ENCODE peak calls at places on chromosome 7, in seven cellular contexts. One of them, this sample, is unnamed. For H3K4me1, the result is how much of the 10 kb centered on the place peaks cover.

GRCh38 chr7:150481955-150482354 is 31.5 kb downstream of the GIMAP8 start:
- DNase-seq in IMR-90: no peak
- DNase-seq in mammary epithelial cell: no peak
- DNase-seq in upper lobe of right lung: no peak
- DNase-seq in heart right ventricle: no peak
- DNase-seq in esophagus squamous epithelium: no peak
- DNase-seq in ovary: no peak
- DNase-seq in this sample: no peak

GRCh38 chr7:155941688-155942087 is 129.4 kb upstream of the SHH start:
- DNase-seq in IMR-90: no peak
- DNase-seq in mammary epithelial cell: no peak
- DNase-seq in upper lobe of right lung: no peak
- DNase-seq in heart right ventricle: no peak
- DNase-seq in esophagus squamous epithelium: no peak
- DNase-seq in ovary: no peak
- DNase-seq in this sample: no peak

GRCh38 chr7:131196808-131197207 is 130.9 kb upstream of the MKLN1 start:
- DNase-seq in IMR-90: peak
- DNase-seq in mammary epithelial cell: peak
- DNase-seq in upper lobe of right lung: no peak
- DNase-seq in heart right ventricle: no peak
- DNase-seq in esophagus squamous epithelium: no peak
- DNase-seq in ovary: no peak
- DNase-seq in this sample: no peak

GRCh38 chr7:152615052-152615741 is 60.7 kb downstream of the XRCC2 start:
- DNase-seq in IMR-90: no peak
- DNase-seq in mammary epithelial cell: no peak
- DNase-seq in upper lobe of right lung: no peak
- DNase-seq in heart right ventricle: no peak
- DNase-seq in esophagus squamous epithelium: no peak
- DNase-seq in ovary: no peak
- DNase-seq in this sample: no peak

GRCh38 chr7:115005942-115006341 is 84.0 kb downstream of the MDFIC start:
- DNase-seq in IMR-90: no peak
- DNase-seq in mammary epithelial cell: no peak
- DNase-seq in upper lobe of right lung: no peak
- DNase-seq in heart right ventricle: no peak
- DNase-seq in esophagus squamous epithelium: no peak
- DNase-seq in ovary: no peak
- DNase-seq in this sample: no peak

GRCh38 chr7:80942261-80943041 is 23.6 kb upstream of the SEMA3C start:
- DNase-seq in IMR-90: peak
- DNase-seq in mammary epithelial cell: peak
- DNase-seq in upper lobe of right lung: no peak
- DNase-seq in heart right ventricle: peak
- DNase-seq in esophagus squamous epithelium: no peak
- DNase-seq in ovary: peak
- DNase-seq in this sample: no peak

GRCh38 chr7:37719077-37719476 is 35.5 kb downstream of the GPR141 start:
- DNase-seq in IMR-90: no peak
- DNase-seq in mammary epithelial cell: no peak
- DNase-seq in upper lobe of right lung: no peak
- DNase-seq in heart right ventricle: no peak
- DNase-seq in esophagus squamous epithelium: no peak
- DNase-seq in ovary: no peak
- DNase-seq in this sample: no peak

GRCh38 chr7:44976040-44976745 is 2.6 kb downstream of the MYO1G start:
- DNase-seq in IMR-90: no peak
- DNase-seq in mammary epithelial cell: no peak
- DNase-seq in upper lobe of right lung: no peak
- DNase-seq in heart right ventricle: no peak
- DNase-seq in esophagus squamous epithelium: no peak
- DNase-seq in ovary: no peak
- DNase-seq in this sample: no peak

GRCh38 chr7:117019786-117020604 is 66.7 kb downstream of the ST7 start:
- DNase-seq in IMR-90: peak
- DNase-seq in mammary epithelial cell: peak
- DNase-seq in upper lobe of right lung: no peak
- DNase-seq in heart right ventricle: peak
- DNase-seq in esophagus squamous epithelium: no peak
- DNase-seq in ovary: peak
- DNase-seq in this sample: peak

GRCh38 chr7:44072364-44073231 is 7.2 kb upstream of the PGAM2 start:
- DNase-seq in IMR-90: peak
- DNase-seq in mammary epithelial cell: peak
- DNase-seq in upper lobe of right lung: no peak
- DNase-seq in heart right ventricle: peak
- DNase-seq in esophagus squamous epithelium: no peak
- DNase-seq in ovary: peak
- DNase-seq in this sample: peak

GRCh38 chr7:13165854-13166253 is 478.4 kb downstream of the ARL4A start:
- DNase-seq in IMR-90: no peak
- DNase-seq in mammary epithelial cell: no peak
- DNase-seq in upper lobe of right lung: no peak
- DNase-seq in heart right ventricle: no peak
- DNase-seq in esophagus squamous epithelium: no peak
- DNase-seq in ovary: no peak
- DNase-seq in this sample: no peak

GRCh38 chr7:20539201-20539600 is 76.3 kb upstream of the ABCB5 start:
- DNase-seq in IMR-90: no peak
- DNase-seq in mammary epithelial cell: no peak
- DNase-seq in upper lobe of right lung: no peak
- DNase-seq in heart right ventricle: no peak
- DNase-seq in esophagus squamous epithelium: no peak
- DNase-seq in ovary: no peak
- DNase-seq in this sample: no peak

DNA sequence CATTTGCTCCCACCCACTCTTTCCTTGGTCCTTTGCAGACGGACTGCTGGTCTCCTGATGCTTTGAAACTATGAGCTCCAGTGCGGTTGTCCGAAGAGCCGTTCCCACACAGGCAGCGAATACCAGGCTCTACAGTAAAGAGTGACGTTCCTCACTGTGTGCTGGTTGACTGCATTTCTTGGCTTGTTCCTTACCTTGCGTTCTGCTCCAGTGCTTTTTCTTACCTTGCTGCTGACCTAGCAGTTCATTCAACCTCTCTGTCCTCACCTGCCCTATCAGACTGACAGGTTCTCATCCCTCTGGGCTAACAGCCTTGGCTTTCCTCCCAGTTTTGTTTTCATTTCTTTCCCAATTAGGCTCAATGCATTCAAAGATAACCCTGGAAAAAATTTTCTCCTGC is 214.8 kb downstream of the TMEM178B start:
- DNase-seq in IMR-90: no peak
- DNase-seq in mammary epithelial cell: no peak
- DNase-seq in upper lobe of right lung: no peak
- DNase-seq in heart right ventricle: no peak
- DNase-seq in esophagus squamous epithelium: no peak
- DNase-seq in ovary: no peak
- DNase-seq in this sample: no peak
- H3K4me1 ChIP-seq in IMR-90: under half
- H3K4me1 ChIP-seq in mammary epithelial cell: under half
- H3K4me1 ChIP-seq in upper lobe of right lung: under half
- H3K4me1 ChIP-seq in heart right ventricle: under half
- H3K4me1 ChIP-seq in esophagus squamous epithelium: under half
- H3K4me1 ChIP-seq in ovary: under half
- H3K4me1 ChIP-seq in this sample: under half

GRCh38 chr7:92427193-92427592 is 20.1 kb upstream of the GATAD1 start:
- DNase-seq in IMR-90: no peak
- DNase-seq in mammary epithelial cell: no peak
- DNase-seq in upper lobe of right lung: no peak
- DNase-seq in heart right ventricle: no peak
- DNase-seq in esophagus squamous epithelium: no peak
- DNase-seq in ovary: no peak
- DNase-seq in this sample: no peak

GRCh38 chr7:92423646-92424045 is 23.6 kb upstream of the GATAD1 start:
- DNase-seq in IMR-90: no peak
- DNase-seq in mammary epithelial cell: no peak
- DNase-seq in upper lobe of right lung: no peak
- DNase-seq in heart right ventricle: no peak
- DNase-seq in esophagus squamous epithelium: no peak
- DNase-seq in ovary: no peak
- DNase-seq in this sample: no peak

GRCh38 chr7:92422926-92423325 is 24.4 kb upstream of the GATAD1 start:
- DNase-seq in IMR-90: no peak
- DNase-seq in mammary epithelial cell: no peak
- DNase-seq in upper lobe of right lung: no peak
- DNase-seq in heart right ventricle: no peak
- DNase-seq in esophagus squamous epithelium: no peak
- DNase-seq in ovary: no peak
- DNase-seq in this sample: no peak

GRCh38 chr7:92421676-92422435 is 25.4 kb upstream of the GATAD1 start:
- DNase-seq in IMR-90: peak
- DNase-seq in mammary epithelial cell: no peak
- DNase-seq in upper lobe of right lung: no peak
- DNase-seq in heart right ventricle: no peak
- DNase-seq in esophagus squamous epithelium: no peak
- DNase-seq in ovary: peak
- DNase-seq in this sample: no peak

GRCh38 chr7:92425311-92425947 is 21.9 kb upstream of the GATAD1 start:
- DNase-seq in IMR-90: no peak
- DNase-seq in mammary epithelial cell: no peak
- DNase-seq in upper lobe of right lung: no peak
- DNase-seq in heart right ventricle: no peak
- DNase-seq in esophagus squamous epithelium: no peak
- DNase-seq in ovary: no peak
- DNase-seq in this sample: no peak
- TF ChIP-seq CTCF in IMR-90: no peak
- TF ChIP-seq CTCF in mammary epithelial cell: no peak
- TF ChIP-seq CTCF in upper lobe of right lung: no peak
- TF ChIP-seq CTCF in heart right ventricle: no peak
- TF ChIP-seq CTCF in esophagus squamous epithelium: no peak
- TF ChIP-seq CTCF in ovary: no peak
- TF ChIP-seq CTCF in this sample: no peak

GRCh38 chr7:157674027-157674714 is 337.4 kb downstream of the DNAJB6 start:
- DNase-seq in IMR-90: no peak
- DNase-seq in mammary epithelial cell: no peak
- DNase-seq in upper lobe of right lung: peak
- DNase-seq in heart right ventricle: no peak
- DNase-seq in esophagus squamous epithelium: no peak
- DNase-seq in ovary: peak
- DNase-seq in this sample: no peak
- H3K4me1 ChIP-seq in IMR-90: under half
- H3K4me1 ChIP-seq in mammary epithelial cell: under half
- H3K4me1 ChIP-seq in upper lobe of right lung: under half
- H3K4me1 ChIP-seq in heart right ventricle: under half
- H3K4me1 ChIP-seq in esophagus squamous epithelium: under half
- H3K4me1 ChIP-seq in ovary: under half
- H3K4me1 ChIP-seq in this sample: under half

DNA sequence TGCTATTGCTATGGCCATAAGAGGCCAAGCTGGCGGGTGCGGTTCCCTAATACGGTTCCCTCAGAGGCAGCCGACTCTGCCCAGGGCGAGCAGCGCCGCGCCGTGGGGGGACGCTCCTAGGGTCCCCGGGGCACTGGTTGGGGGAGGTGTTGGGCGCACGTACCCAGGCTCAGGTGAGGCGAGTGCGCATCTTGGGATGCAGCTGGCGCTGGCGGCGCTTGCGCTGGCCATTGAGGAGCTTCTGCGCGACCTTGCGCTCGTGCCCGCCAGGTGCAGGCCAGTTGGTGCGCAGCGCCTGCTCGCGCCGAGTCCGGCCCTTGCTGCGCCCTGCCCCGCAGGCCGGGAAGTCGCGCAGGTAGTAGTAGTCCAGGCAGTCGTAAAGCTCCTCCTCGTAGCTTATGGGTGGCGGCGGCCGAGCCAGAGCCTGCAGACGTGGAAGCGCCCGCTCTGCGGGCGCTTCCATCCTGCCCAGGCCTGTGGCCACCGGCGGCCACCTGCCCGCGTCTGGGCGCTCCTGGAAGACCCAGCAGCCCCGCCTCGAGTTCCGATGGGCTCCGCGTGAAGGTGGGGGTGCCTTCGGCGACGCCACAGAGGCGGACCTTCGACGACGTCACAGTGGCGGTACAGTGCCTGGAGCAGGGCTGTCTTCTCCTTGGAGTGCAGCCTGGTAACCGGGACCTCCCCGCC is at the start of gene NUPR2:
- DNase-seq in IMR-90: no peak
- DNase-seq in mammary epithelial cell: peak
- DNase-seq in upper lobe of right lung: no peak
- DNase-seq in heart right ventricle: no peak
- DNase-seq in esophagus squamous epithelium: no peak
- DNase-seq in ovary: no peak
- DNase-seq in this sample: no peak
- TF ChIP-seq CTCF in IMR-90: no peak
- TF ChIP-seq CTCF in mammary epithelial cell: no peak
- TF ChIP-seq CTCF in upper lobe of right lung: no peak
- TF ChIP-seq CTCF in heart right ventricle: no peak
- TF ChIP-seq CTCF in esophagus squamous epithelium: no peak
- TF ChIP-seq CTCF in ovary: no peak
- TF ChIP-seq CTCF in this sample: no peak

GRCh38 chr7:111092406-111093160 is 1.7 kb downstream of the LRRN3 start:
- DNase-seq in IMR-90: no peak
- DNase-seq in mammary epithelial cell: no peak
- DNase-seq in upper lobe of right lung: no peak
- DNase-seq in heart right ventricle: no peak
- DNase-seq in esophagus squamous epithelium: no peak
- DNase-seq in ovary: no peak
- DNase-seq in this sample: no peak
- H3K4me1 ChIP-seq in IMR-90: under half
- H3K4me1 ChIP-seq in mammary epithelial cell: under half
- H3K4me1 ChIP-seq in upper lobe of right lung: under half
- H3K4me1 ChIP-seq in heart right ventricle: under half
- H3K4me1 ChIP-seq in esophagus squamous epithelium: under half
- H3K4me1 ChIP-seq in ovary: under half
- H3K4me1 ChIP-seq in this sample: under half

GRCh38 chr7:128318696-128319095 is 25.0 kb downstream of the RBM28 start:
- DNase-seq in IMR-90: no peak
- DNase-seq in mammary epithelial cell: no peak
- DNase-seq in upper lobe of right lung: no peak
- DNase-seq in heart right ventricle: no peak
- DNase-seq in esophagus squamous epithelium: no peak
- DNase-seq in ovary: no peak
- DNase-seq in this sample: no peak

GRCh38 chr7:128324363-128324680 is 19.4 kb downstream of the RBM28 start:
- DNase-seq in IMR-90: no peak
- DNase-seq in mammary epithelial cell: no peak
- DNase-seq in upper lobe of right lung: no peak
- DNase-seq in heart right ventricle: no peak
- DNase-seq in esophagus squamous epithelium: no peak
- DNase-seq in ovary: no peak
- DNase-seq in this sample: no peak

GRCh38 chr7:128323489-128324362 is 20.0 kb downstream of the RBM28 start:
- DNase-seq in IMR-90: peak
- DNase-seq in mammary epithelial cell: no peak
- DNase-seq in upper lobe of right lung: no peak
- DNase-seq in heart right ventricle: no peak
- DNase-seq in esophagus squamous epithelium: no peak
- DNase-seq in ovary: no peak
- DNase-seq in this sample: no peak

GRCh38 chr7:128321044-128321422 is 22.7 kb downstream of the RBM28 start:
- DNase-seq in IMR-90: no peak
- DNase-seq in mammary epithelial cell: no peak
- DNase-seq in upper lobe of right lung: no peak
- DNase-seq in heart right ventricle: no peak
- DNase-seq in esophagus squamous epithelium: no peak
- DNase-seq in ovary: no peak
- DNase-seq in this sample: no peak

GRCh38 chr7:128322040-128322643 is 21.6 kb downstream of the RBM28 start:
- DNase-seq in IMR-90: peak
- DNase-seq in mammary epithelial cell: peak
- DNase-seq in upper lobe of right lung: no peak
- DNase-seq in heart right ventricle: no peak
- DNase-seq in esophagus squamous epithelium: no peak
- DNase-seq in ovary: no peak
- DNase-seq in this sample: no peak
- TF ChIP-seq CTCF in IMR-90: peak
- TF ChIP-seq CTCF in mammary epithelial cell: peak
- TF ChIP-seq CTCF in upper lobe of right lung: peak
- TF ChIP-seq CTCF in heart right ventricle: peak
- TF ChIP-seq CTCF in esophagus squamous epithelium: peak
- TF ChIP-seq CTCF in ovary: no peak
- TF ChIP-seq CTCF in this sample: peak